ENCODE peak calls at places on chromosome 12, in ten cellular contexts. One of them, this sample, is unnamed.
A peak's percentile ranks its signal among the peaks of the same experiment; 100 is the strongest.

GRCh38 chr12:83945871-83946270 is 966.7 kb downstream of the SLC6A15 start:
- DNase-seq in foreskin fibroblast: peak; percentile 82
- DNase-seq in left ventricle myocardium inferior: no peak
- DNase-seq in astrocyte of the cerebellum: peak; percentile 26
- DNase-seq in fibroblast of pulmonary artery: peak; percentile 38
- DNase-seq in gastrocnemius medialis: no peak
- DNase-seq in A549: peak; percentile 4
- DNase-seq in CD4-positive, alpha-beta T cell: no peak
- DNase-seq in GM12865: no peak
- DNase-seq in GM06990: no peak
- DNase-seq in this sample: no peak

GRCh38 chr12:118850244-118850825 is 131.0 kb upstream of the SRRM4 start:
- DNase-seq in foreskin fibroblast: no peak
- DNase-seq in left ventricle myocardium inferior: no peak
- DNase-seq in astrocyte of the cerebellum: no peak
- DNase-seq in fibroblast of pulmonary artery: no peak
- DNase-seq in gastrocnemius medialis: no peak
- DNase-seq in A549: peak; percentile 5
- DNase-seq in CD4-positive, alpha-beta T cell: no peak
- DNase-seq in GM12865: peak; percentile 48
- DNase-seq in GM06990: no peak
- DNase-seq in this sample: no peak

GRCh38 chr12:52334185-52334584 is 13.0 kb upstream of the KRT83 start:
- DNase-seq in foreskin fibroblast: no peak
- DNase-seq in left ventricle myocardium inferior: no peak
- DNase-seq in astrocyte of the cerebellum: no peak
- DNase-seq in fibroblast of pulmonary artery: no peak
- DNase-seq in gastrocnemius medialis: no peak
- DNase-seq in A549: no peak
- DNase-seq in CD4-positive, alpha-beta T cell: no peak
- DNase-seq in GM12865: no peak
- DNase-seq in GM06990: no peak
- DNase-seq in this sample: no peak

GRCh38 chr12:6824962-6825381 is 3.2 kb upstream of the P3H3 start:
- DNase-seq in foreskin fibroblast: peak; percentile 69
- DNase-seq in left ventricle myocardium inferior: no peak
- DNase-seq in astrocyte of the cerebellum: no peak
- DNase-seq in fibroblast of pulmonary artery: peak; percentile 44
- DNase-seq in gastrocnemius medialis: no peak
- DNase-seq in A549: no peak
- DNase-seq in CD4-positive, alpha-beta T cell: no peak
- DNase-seq in GM12865: no peak
- DNase-seq in GM06990: no peak
- DNase-seq in this sample: no peak

GRCh38 chr12:60335765-60336164 is 739.9 kb downstream of the SLC16A7 start:
- DNase-seq in foreskin fibroblast: peak; percentile 61
- DNase-seq in left ventricle myocardium inferior: no peak
- DNase-seq in astrocyte of the cerebellum: peak; percentile 8
- DNase-seq in fibroblast of pulmonary artery: peak; percentile 41
- DNase-seq in gastrocnemius medialis: no peak
- DNase-seq in A549: no peak
- DNase-seq in CD4-positive, alpha-beta T cell: no peak
- DNase-seq in GM12865: no peak
- DNase-seq in GM06990: no peak
- DNase-seq in this sample: no peak

GRCh38 chr12:127355061-127355820 is 911.7 kb upstream of the TMEM132C start:
- DNase-seq in foreskin fibroblast: peak; percentile 79
- DNase-seq in left ventricle myocardium inferior: no peak
- DNase-seq in astrocyte of the cerebellum: no peak
- DNase-seq in fibroblast of pulmonary artery: peak; percentile 6
- DNase-seq in gastrocnemius medialis: no peak
- DNase-seq in A549: peak; percentile 21
- DNase-seq in CD4-positive, alpha-beta T cell: no peak
- DNase-seq in GM12865: peak; percentile 28
- DNase-seq in GM06990: no peak
- DNase-seq in this sample: no peak

GRCh38 chr12:59115526-59115925 is 195.2 kb upstream of the LRIG3 start:
- DNase-seq in foreskin fibroblast: peak; percentile 85
- DNase-seq in left ventricle myocardium inferior: no peak
- DNase-seq in astrocyte of the cerebellum: no peak
- DNase-seq in fibroblast of pulmonary artery: no peak
- DNase-seq in gastrocnemius medialis: no peak
- DNase-seq in A549: no peak
- DNase-seq in CD4-positive, alpha-beta T cell: no peak
- DNase-seq in GM12865: no peak
- DNase-seq in GM06990: no peak
- DNase-seq in this sample: no peak

GRCh38 chr12:132355742-132356681 is 26.6 kb upstream of the GALNT9 start:
- DNase-seq in foreskin fibroblast: no peak
- DNase-seq in left ventricle myocardium inferior: no peak
- DNase-seq in astrocyte of the cerebellum: no peak
- DNase-seq in fibroblast of pulmonary artery: no peak
- DNase-seq in gastrocnemius medialis: no peak
- DNase-seq in A549: no peak
- DNase-seq in CD4-positive, alpha-beta T cell: no peak
- DNase-seq in GM12865: no peak
- DNase-seq in GM06990: no peak
- DNase-seq in this sample: no peak

GRCh38 chr12:109625131-109625559 is 51.6 kb downstream of the MVK start:
- DNase-seq in foreskin fibroblast: peak; percentile 50
- DNase-seq in left ventricle myocardium inferior: peak; percentile 19
- DNase-seq in astrocyte of the cerebellum: no peak
- DNase-seq in fibroblast of pulmonary artery: peak; percentile 13
- DNase-seq in gastrocnemius medialis: peak; percentile 90
- DNase-seq in A549: peak; percentile 71
- DNase-seq in CD4-positive, alpha-beta T cell: no peak
- DNase-seq in GM12865: no peak
- DNase-seq in GM06990: no peak
- DNase-seq in this sample: no peak
- TF ChIP-seq CTCF in foreskin fibroblast: peak; percentile 3
- TF ChIP-seq CTCF in left ventricle myocardium inferior: no peak
- TF ChIP-seq CTCF in astrocyte of the cerebellum: no peak
- TF ChIP-seq CTCF in fibroblast of pulmonary artery: no peak
- TF ChIP-seq CTCF in gastrocnemius medialis: no peak
- TF ChIP-seq CTCF in A549: no peak
- TF ChIP-seq CTCF in CD4-positive, alpha-beta T cell: no peak
- TF ChIP-seq CTCF in GM12865: no peak
- TF ChIP-seq CTCF in GM06990: no peak
- TF ChIP-seq CTCF in this sample: no peak

GRCh38 chr12:120944645-120945217 is 33.6 kb upstream of the HNF1A start:
- DNase-seq in foreskin fibroblast: peak; percentile 63
- DNase-seq in left ventricle myocardium inferior: peak; percentile 25
- DNase-seq in astrocyte of the cerebellum: peak; percentile 6
- DNase-seq in fibroblast of pulmonary artery: peak; percentile 50
- DNase-seq in gastrocnemius medialis: no peak
- DNase-seq in A549: peak; percentile 82
- DNase-seq in CD4-positive, alpha-beta T cell: peak; percentile 60
- DNase-seq in GM12865: peak; percentile 69
- DNase-seq in GM06990: peak; percentile 31
- DNase-seq in this sample: no peak
- TF ChIP-seq CTCF in foreskin fibroblast: peak; percentile 75
- TF ChIP-seq CTCF in left ventricle myocardium inferior: peak; percentile 74
- TF ChIP-seq CTCF in astrocyte of the cerebellum: peak; percentile 82
- TF ChIP-seq CTCF in fibroblast of pulmonary artery: peak; percentile 81
- TF ChIP-seq CTCF in gastrocnemius medialis: peak; percentile 15
- TF ChIP-seq CTCF in A549: peak; percentile 74
- TF ChIP-seq CTCF in CD4-positive, alpha-beta T cell: peak; percentile 68
- TF ChIP-seq CTCF in GM12865: peak; percentile 72
- TF ChIP-seq CTCF in GM06990: peak; percentile 89
- TF ChIP-seq CTCF in this sample: peak; percentile 44

GRCh38 chr12:49225551-49226166 is 36.8 kb upstream of the TUBA1A start:
- DNase-seq in foreskin fibroblast: peak; percentile 41
- DNase-seq in left ventricle myocardium inferior: no peak
- DNase-seq in astrocyte of the cerebellum: no peak
- DNase-seq in fibroblast of pulmonary artery: peak; percentile 65
- DNase-seq in gastrocnemius medialis: no peak
- DNase-seq in A549: no peak
- DNase-seq in CD4-positive, alpha-beta T cell: no peak
- DNase-seq in GM12865: no peak
- DNase-seq in GM06990: no peak
- DNase-seq in this sample: no peak
- TF ChIP-seq CTCF in foreskin fibroblast: no peak
- TF ChIP-seq CTCF in left ventricle myocardium inferior: no peak
- TF ChIP-seq CTCF in astrocyte of the cerebellum: peak; percentile 35
- TF ChIP-seq CTCF in fibroblast of pulmonary artery: peak; percentile 27
- TF ChIP-seq CTCF in gastrocnemius medialis: no peak
- TF ChIP-seq CTCF in A549: no peak
- TF ChIP-seq CTCF in CD4-positive, alpha-beta T cell: no peak
- TF ChIP-seq CTCF in GM12865: no peak
- TF ChIP-seq CTCF in GM06990: no peak
- TF ChIP-seq CTCF in this sample: peak; percentile 55

GRCh38 chr12:82648510-82648909 is 38.2 kb upstream of the TMTC2 start:
- DNase-seq in foreskin fibroblast: no peak
- DNase-seq in left ventricle myocardium inferior: no peak
- DNase-seq in astrocyte of the cerebellum: no peak
- DNase-seq in fibroblast of pulmonary artery: no peak
- DNase-seq in gastrocnemius medialis: no peak
- DNase-seq in A549: no peak
- DNase-seq in CD4-positive, alpha-beta T cell: no peak
- DNase-seq in GM12865: no peak
- DNase-seq in GM06990: no peak
- DNase-seq in this sample: no peak
- TF ChIP-seq CTCF in foreskin fibroblast: no peak
- TF ChIP-seq CTCF in left ventricle myocardium inferior: no peak
- TF ChIP-seq CTCF in astrocyte of the cerebellum: no peak
- TF ChIP-seq CTCF in fibroblast of pulmonary artery: no peak
- TF ChIP-seq CTCF in gastrocnemius medialis: no peak
- TF ChIP-seq CTCF in A549: no peak
- TF ChIP-seq CTCF in CD4-positive, alpha-beta T cell: no peak
- TF ChIP-seq CTCF in GM12865: no peak
- TF ChIP-seq CTCF in GM06990: no peak
- TF ChIP-seq CTCF in this sample: no peak

This sample was measured in D721Med.